ENCODE peak calls at places on chromosomes 13 and 19, in five cellular contexts. W, Z, R, S and K are unnamed samples.

GRCh38 chr13:102277286-102277685 is 124.6 kb downstream of the FGF14 start:
- DNase-seq in W (peak), Z (no peak), R (no peak), S (no peak), K (no peak)

GRCh38 chr19:31567776-31568175 is 218.5 kb upstream of the TSHZ3 start:
- DNase-seq in W (no peak), Z (no peak), R (no peak), S (no peak), K (no peak)

GRCh38 chr13:32045963-32046785 is 14.6 kb downstream of the FRY start:
- DNase-seq in W (peak), Z (no peak), R (peak), S (peak), K (no peak)

GRCh38 chr13:74574964-74575728 is 440.9 kb upstream of the KLF12 start:
- DNase-seq in W (no peak), Z (no peak), R (no peak), S (no peak), K (no peak)

GRCh38 chr13:113588394-113589111 is 4.0 kb downstream of the TFDP1 start:
- DNase-seq in W (no peak), Z (no peak), R (no peak), S (no peak), K (peak)

GRCh38 chr19:10320602-10321416 is 5.0 kb upstream of the FDX2 start:
- DNase-seq in W (no peak), Z (no peak), R (no peak), S (no peak), K (no peak)

GRCh38 chr19:2076481-2077082 is 19.5 kb downstream of the MOB3A start:
- DNase-seq in W (no peak), Z (no peak), R (no peak), S (no peak), K (no peak)

GRCh38 chr19:48926909-48927308 is 6.6 kb upstream of the DHDH start:
- DNase-seq in W (peak), Z (no peak), R (peak), S (no peak), K (no peak)

GRCh38 chr19:39183100-39183499 is 13.7 kb upstream of the NCCRP1 start:
- DNase-seq in W (peak), Z (no peak), R (no peak), S (no peak), K (no peak)

GRCh38 chr13:90105276-90105675 is 1242.2 kb upstream of the MIR17HG start:
- DNase-seq in W (peak), Z (no peak), R (peak), S (no peak), K (no peak)

GRCh38 chr19:966481-967088 is 17.6 kb upstream of the WDR18 start:
- DNase-seq in W (no peak), Z (no peak), R (no peak), S (no peak), K (no peak)

GRCh38 chr19:20279516-20279915 is 112.5 kb downstream of the ZNF486 start:
- DNase-seq in W (no peak), Z (no peak), R (no peak), S (no peak), K (no peak)

GRCh38 chr13:46575843-46576242 is 22.9 kb downstream of the LRCH1 start:
- DNase-seq in W (peak), Z (no peak), R (peak), S (no peak), K (no peak)

GRCh38 chr19:55647732-55648656 is at the start of gene CCDC106:
- DNase-seq in W (peak), Z (peak), R (peak), S (peak), K (no peak)

GRCh38 chr13:41785402-41786142 is 175.3 kb downstream of the VWA8 start:
- DNase-seq in W (no peak), Z (no peak), R (no peak), S (no peak), K (no peak)

GRCh38 chr13:95154441-95154886 is 146.8 kb downstream of the ABCC4 start:
- DNase-seq in W (peak), Z (peak), R (peak), S (no peak), K (no peak)

GRCh38 chr13:52848455-52849190 is at the start of gene PCDH8:
- DNase-seq in W (no peak), Z (peak), R (no peak), S (no peak), K (no peak)

GRCh38 chr19:12278713-12279112 is 16.0 kb downstream of the ZNF44 start:
- DNase-seq in W (no peak), Z (no peak), R (no peak), S (no peak), K (no peak)

GRCh38 chr19:52748336-52748950 is 13.6 kb upstream of the ZNF611 start:
- DNase-seq in W (peak), Z (peak), R (peak), S (peak), K (no peak)

GRCh38 chr19:2048959-2049740 is 1.9 kb downstream of the MKNK2 start:
- DNase-seq in W (no peak), Z (no peak), R (no peak), S (peak), K (peak)

GRCh38 chr19:8244442-8244841 is 35.3 kb downstream of the CERS4 start:
- DNase-seq in W (no peak), Z (no peak), R (no peak), S (no peak), K (no peak)

GRCh38 chr13:113646921-113647340 is 11.1 kb downstream of the ATP4B start:
- DNase-seq in W (no peak), Z (no peak), R (no peak), S (no peak), K (peak)